ENCODE peak calls at places on chromosomes 6 and 20, in seven cellular contexts. One of them, this sample, is unnamed. For H3K9me3 and H3K36me3, the result is how much of the 10 kb centered on the place peaks cover.

GRCh38 chr20:21936720-21937380 is 231.4 kb downstream of the PAX1 start:
- DNase-seq in uterus: no peak
- DNase-seq in CD8-positive, alpha-beta T cell: no peak
- DNase-seq in mammary epithelial cell: no peak
- DNase-seq in kidney: no peak
- DNase-seq in heart right ventricle: no peak
- DNase-seq in cardiac muscle cell: no peak
- DNase-seq in this sample: peak

GRCh38 chr6:51554029-51554428 is 533.4 kb downstream of the PKHD1 start:
- DNase-seq in heart right ventricle: no peak
- DNase-seq in CD8-positive, alpha-beta T cell: no peak
- DNase-seq in uterus: no peak
- DNase-seq in cardiac muscle cell: no peak
- DNase-seq in kidney: no peak
- DNase-seq in mammary epithelial cell: no peak
- DNase-seq in this sample: no peak

GRCh38 chr6:84350397-84350796 is 123.0 kb upstream of the CEP162 start:
- DNase-seq in uterus: no peak
- DNase-seq in cardiac muscle cell: no peak
- DNase-seq in kidney: no peak
- DNase-seq in mammary epithelial cell: no peak
- DNase-seq in heart right ventricle: no peak
- DNase-seq in CD8-positive, alpha-beta T cell: no peak
- DNase-seq in this sample: no peak

GRCh38 chr6:57224769-57225515 is 2.8 kb upstream of the RAB23 start:
- DNase-seq in mammary epithelial cell: peak
- DNase-seq in kidney: no peak
- DNase-seq in CD8-positive, alpha-beta T cell: no peak
- DNase-seq in heart right ventricle: no peak
- DNase-seq in uterus: no peak
- DNase-seq in cardiac muscle cell: no peak
- DNase-seq in this sample: no peak

GRCh38 chr6:5302220-5302946 is 41.1 kb downstream of the FARS2 start:
- DNase-seq in CD8-positive, alpha-beta T cell: no peak
- DNase-seq in kidney: no peak
- DNase-seq in uterus: no peak
- DNase-seq in cardiac muscle cell: no peak
- DNase-seq in mammary epithelial cell: no peak
- DNase-seq in heart right ventricle: no peak
- DNase-seq in this sample: no peak

GRCh38 chr6:5672581-5673011 is 334.1 kb downstream of the NRN1 start:
- DNase-seq in kidney: no peak
- DNase-seq in mammary epithelial cell: peak
- DNase-seq in uterus: peak
- DNase-seq in heart right ventricle: no peak
- DNase-seq in CD8-positive, alpha-beta T cell: no peak
- DNase-seq in cardiac muscle cell: peak
- DNase-seq in this sample: peak

GRCh38 chr6:1601616-1602355 is 7.9 kb upstream of the FOXC1 start:
- DNase-seq in mammary epithelial cell: no peak
- DNase-seq in cardiac muscle cell: no peak
- DNase-seq in uterus: no peak
- DNase-seq in heart right ventricle: no peak
- DNase-seq in kidney: no peak
- DNase-seq in CD8-positive, alpha-beta T cell: no peak
- DNase-seq in this sample: no peak

GRCh38 chr6:3444276-3445088 is 12.4 kb downstream of the SLC22A23 start:
- DNase-seq in mammary epithelial cell: no peak
- DNase-seq in heart right ventricle: no peak
- DNase-seq in cardiac muscle cell: no peak
- DNase-seq in CD8-positive, alpha-beta T cell: no peak
- DNase-seq in uterus: no peak
- DNase-seq in kidney: no peak
- DNase-seq in this sample: no peak

GRCh38 chr6:157912326-157912725 is 69.3 kb upstream of the SYNJ2 start:
- DNase-seq in cardiac muscle cell: no peak
- DNase-seq in mammary epithelial cell: peak
- DNase-seq in uterus: no peak
- DNase-seq in kidney: no peak
- DNase-seq in heart right ventricle: no peak
- DNase-seq in CD8-positive, alpha-beta T cell: no peak
- DNase-seq in this sample: peak

GRCh38 chr6:169971951-169972651 is 220.7 kb downstream of the ERMARD start:
- DNase-seq in kidney: peak
- DNase-seq in mammary epithelial cell: no peak
- DNase-seq in heart right ventricle: no peak
- DNase-seq in uterus: no peak
- DNase-seq in CD8-positive, alpha-beta T cell: no peak
- DNase-seq in cardiac muscle cell: no peak
- DNase-seq in this sample: no peak

GRCh38 chr6:116410945-116411623 is 40.3 kb downstream of the DSE start:
- DNase-seq in CD8-positive, alpha-beta T cell: no peak
- DNase-seq in mammary epithelial cell: peak
- DNase-seq in uterus: no peak
- DNase-seq in heart right ventricle: peak
- DNase-seq in cardiac muscle cell: peak
- DNase-seq in kidney: peak
- DNase-seq in this sample: no peak
- H3K9me3 ChIP-seq in CD8-positive, alpha-beta T cell: under half
- H3K9me3 ChIP-seq in mammary epithelial cell: under half
- H3K9me3 ChIP-seq in uterus: under half
- H3K9me3 ChIP-seq in heart right ventricle: under half
- H3K9me3 ChIP-seq in cardiac muscle cell: under half
- H3K9me3 ChIP-seq in kidney: under half
- H3K9me3 ChIP-seq in this sample: under half

GRCh38 chr6:75935473-75935793 is 137.0 kb downstream of the IMPG1 start:
- DNase-seq in mammary epithelial cell: no peak
- DNase-seq in uterus: no peak
- DNase-seq in CD8-positive, alpha-beta T cell: no peak
- DNase-seq in kidney: no peak
- DNase-seq in heart right ventricle: no peak
- DNase-seq in cardiac muscle cell: no peak
- DNase-seq in this sample: no peak

GRCh38 chr6:75932067-75932466 is 140.4 kb downstream of the IMPG1 start:
- DNase-seq in mammary epithelial cell: no peak
- DNase-seq in cardiac muscle cell: peak
- DNase-seq in kidney: no peak
- DNase-seq in heart right ventricle: no peak
- DNase-seq in CD8-positive, alpha-beta T cell: no peak
- DNase-seq in uterus: no peak
- DNase-seq in this sample: no peak

GRCh38 chr6:75936682-75937081 is 135.8 kb downstream of the IMPG1 start:
- DNase-seq in CD8-positive, alpha-beta T cell: no peak
- DNase-seq in kidney: no peak
- DNase-seq in cardiac muscle cell: no peak
- DNase-seq in heart right ventricle: no peak
- DNase-seq in mammary epithelial cell: no peak
- DNase-seq in uterus: no peak
- DNase-seq in this sample: no peak

GRCh38 chr6:75933387-75933975 is 139.0 kb downstream of the IMPG1 start:
- DNase-seq in CD8-positive, alpha-beta T cell: no peak
- DNase-seq in kidney: no peak
- DNase-seq in mammary epithelial cell: no peak
- DNase-seq in cardiac muscle cell: peak
- DNase-seq in heart right ventricle: no peak
- DNase-seq in uterus: no peak
- DNase-seq in this sample: no peak

DNA sequence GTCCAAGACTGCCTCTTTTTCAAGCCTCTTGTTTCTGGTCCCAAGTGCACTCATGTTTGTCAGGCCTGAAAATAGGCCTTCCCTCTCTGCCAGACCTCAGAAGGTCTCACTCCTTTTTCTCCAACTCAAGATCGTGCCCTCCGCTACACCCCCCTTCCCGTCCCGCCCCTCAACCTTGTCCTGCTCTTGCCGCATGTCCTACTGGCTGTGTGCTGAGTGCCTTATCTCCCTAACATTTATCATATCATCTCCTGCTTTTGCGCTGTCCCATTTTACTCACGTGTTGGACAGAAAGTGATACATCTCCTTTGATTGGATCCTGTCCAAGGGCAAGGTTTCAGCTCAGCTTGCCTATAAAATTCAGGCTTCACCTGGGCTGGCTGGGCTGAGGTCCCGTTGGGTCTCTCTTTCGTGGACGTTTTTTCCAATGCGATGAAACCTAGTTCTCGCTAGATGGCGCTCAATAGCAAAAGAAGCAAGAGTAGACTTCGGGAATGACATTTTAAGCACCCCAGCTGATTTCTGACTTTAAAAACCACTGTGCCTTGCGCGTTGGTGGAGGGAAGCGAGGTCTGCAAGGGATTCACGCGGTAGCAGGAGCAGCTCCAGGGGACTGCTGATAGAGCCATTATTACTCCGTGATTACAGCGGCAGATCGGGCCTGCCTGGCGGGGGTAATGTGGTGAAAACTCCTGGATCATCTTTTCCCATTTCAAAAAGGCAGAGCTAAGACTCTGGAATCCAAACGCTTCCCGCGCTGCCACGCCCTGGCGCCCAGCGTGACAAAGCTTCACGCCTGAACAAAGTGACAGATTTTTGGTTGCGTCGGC is 137.6 kb downstream of the IMPG1 start:
- DNase-seq in CD8-positive, alpha-beta T cell: peak
- DNase-seq in uterus: peak
- DNase-seq in cardiac muscle cell: peak
- DNase-seq in kidney: no peak
- DNase-seq in heart right ventricle: peak
- DNase-seq in mammary epithelial cell: peak
- DNase-seq in this sample: peak
- H3K4me3 ChIP-seq in CD8-positive, alpha-beta T cell: no peak
- H3K4me3 ChIP-seq in uterus: peak
- H3K4me3 ChIP-seq in cardiac muscle cell: peak
- H3K4me3 ChIP-seq in kidney: peak
- H3K4me3 ChIP-seq in heart right ventricle: peak
- H3K4me3 ChIP-seq in mammary epithelial cell: peak
- H3K4me3 ChIP-seq in this sample: peak

GRCh38 chr6:113999284-113999683 is 28.3 kb upstream of the HDAC2 start:
- DNase-seq in kidney: no peak
- DNase-seq in CD8-positive, alpha-beta T cell: no peak
- DNase-seq in cardiac muscle cell: no peak
- DNase-seq in mammary epithelial cell: no peak
- DNase-seq in uterus: no peak
- DNase-seq in heart right ventricle: no peak
- DNase-seq in this sample: no peak

GRCh38 chr6:113997106-113997505 is 26.2 kb upstream of the HDAC2 start:
- DNase-seq in mammary epithelial cell: peak
- DNase-seq in kidney: no peak
- DNase-seq in heart right ventricle: no peak
- DNase-seq in uterus: no peak
- DNase-seq in cardiac muscle cell: no peak
- DNase-seq in CD8-positive, alpha-beta T cell: no peak
- DNase-seq in this sample: no peak

GRCh38 chr6:113994934-113995342 is 24.0 kb upstream of the HDAC2 start:
- DNase-seq in uterus: no peak
- DNase-seq in cardiac muscle cell: peak
- DNase-seq in kidney: no peak
- DNase-seq in heart right ventricle: peak
- DNase-seq in CD8-positive, alpha-beta T cell: peak
- DNase-seq in mammary epithelial cell: peak
- DNase-seq in this sample: peak

GRCh38 chr6:113998811-113999210 is 27.9 kb upstream of the HDAC2 start:
- DNase-seq in kidney: no peak
- DNase-seq in mammary epithelial cell: no peak
- DNase-seq in cardiac muscle cell: no peak
- DNase-seq in CD8-positive, alpha-beta T cell: no peak
- DNase-seq in uterus: no peak
- DNase-seq in heart right ventricle: no peak
- DNase-seq in this sample: no peak

GRCh38 chr6:113995632-113996031 is 24.7 kb upstream of the HDAC2 start:
- DNase-seq in CD8-positive, alpha-beta T cell: no peak
- DNase-seq in mammary epithelial cell: peak
- DNase-seq in uterus: peak
- DNase-seq in heart right ventricle: peak
- DNase-seq in kidney: no peak
- DNase-seq in cardiac muscle cell: peak
- DNase-seq in this sample: peak
- H3K36me3 ChIP-seq in CD8-positive, alpha-beta T cell: under half
- H3K36me3 ChIP-seq in mammary epithelial cell: under half
- H3K36me3 ChIP-seq in uterus: under half
- H3K36me3 ChIP-seq in heart right ventricle: under half
- H3K36me3 ChIP-seq in kidney: under half
- H3K36me3 ChIP-seq in cardiac muscle cell: under half
- H3K36me3 ChIP-seq in this sample: under half

GRCh38 chr6:352896-353470 is 38.6 kb upstream of the IRF4 start:
- DNase-seq in uterus: no peak
- DNase-seq in cardiac muscle cell: no peak
- DNase-seq in mammary epithelial cell: no peak
- DNase-seq in CD8-positive, alpha-beta T cell: no peak
- DNase-seq in kidney: no peak
- DNase-seq in heart right ventricle: no peak
- DNase-seq in this sample: no peak

GRCh38 chr6:354631-355280 is 36.8 kb upstream of the IRF4 start:
- DNase-seq in CD8-positive, alpha-beta T cell: no peak
- DNase-seq in cardiac muscle cell: no peak
- DNase-seq in uterus: no peak
- DNase-seq in kidney: no peak
- DNase-seq in mammary epithelial cell: no peak
- DNase-seq in heart right ventricle: no peak
- DNase-seq in this sample: no peak

GRCh38 chr6:352474-352873 is 39.1 kb upstream of the IRF4 start:
- DNase-seq in mammary epithelial cell: no peak
- DNase-seq in CD8-positive, alpha-beta T cell: no peak
- DNase-seq in cardiac muscle cell: no peak
- DNase-seq in heart right ventricle: no peak
- DNase-seq in kidney: no peak
- DNase-seq in uterus: no peak
- DNase-seq in this sample: no peak

GRCh38 chr6:355373-355772 is 36.2 kb upstream of the IRF4 start:
- DNase-seq in mammary epithelial cell: no peak
- DNase-seq in heart right ventricle: no peak
- DNase-seq in kidney: no peak
- DNase-seq in cardiac muscle cell: no peak
- DNase-seq in CD8-positive, alpha-beta T cell: no peak
- DNase-seq in uterus: no peak
- DNase-seq in this sample: no peak

DNA sequence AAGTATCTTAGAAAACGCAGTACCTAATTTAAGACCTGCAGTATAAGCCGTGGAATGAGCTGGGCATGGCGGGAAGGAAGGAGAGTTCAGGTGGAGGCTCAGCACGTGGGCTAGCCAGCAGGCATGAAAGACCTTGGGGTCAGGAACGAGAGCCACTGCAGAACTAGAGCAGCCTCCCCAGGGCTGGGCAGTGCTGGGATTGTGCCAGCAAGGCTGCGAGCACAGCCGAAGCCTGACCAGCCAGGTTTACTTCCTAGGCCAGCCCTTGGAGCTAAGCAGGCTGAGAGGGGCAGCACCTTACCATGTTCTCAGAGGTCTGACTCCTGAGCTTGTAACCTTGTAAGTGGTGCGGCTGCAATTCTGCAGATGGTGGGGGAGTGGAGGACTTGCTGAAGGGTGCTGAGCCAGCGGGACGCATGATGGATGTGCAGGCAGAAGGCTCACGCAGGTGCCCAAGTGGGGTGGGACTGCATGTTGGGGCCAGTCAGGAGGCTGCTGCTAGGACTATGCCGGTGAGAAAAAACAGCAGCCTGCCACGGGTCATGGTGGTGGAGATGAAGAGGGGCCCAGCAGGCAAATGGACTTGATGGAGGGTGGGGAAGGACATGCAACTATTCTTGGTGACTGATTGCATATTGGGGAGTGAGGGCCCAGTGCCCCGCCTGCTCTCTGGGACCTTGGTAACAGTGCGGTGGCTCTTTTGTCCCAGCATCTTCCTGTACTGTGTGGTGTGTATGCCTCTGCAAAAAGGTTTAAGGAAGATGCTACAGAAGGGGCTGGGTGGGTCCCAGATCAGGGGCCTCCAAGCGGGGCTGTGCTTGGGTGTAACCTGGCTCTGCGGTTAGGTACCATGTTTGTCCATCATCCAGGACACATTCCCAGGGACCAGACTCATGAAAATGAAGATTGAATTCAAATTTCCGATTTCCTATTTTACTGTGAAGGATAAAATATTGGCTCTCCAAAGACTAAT is 37.6 kb upstream of the IRF4 start:
- DNase-seq in cardiac muscle cell: no peak
- DNase-seq in kidney: no peak
- DNase-seq in mammary epithelial cell: no peak
- DNase-seq in CD8-positive, alpha-beta T cell: no peak
- DNase-seq in heart right ventricle: no peak
- DNase-seq in uterus: no peak
- DNase-seq in this sample: no peak
- H3K9me3 ChIP-seq in cardiac muscle cell: under half
- H3K9me3 ChIP-seq in kidney: under half
- H3K9me3 ChIP-seq in mammary epithelial cell: under half
- H3K9me3 ChIP-seq in CD8-positive, alpha-beta T cell: under half
- H3K9me3 ChIP-seq in heart right ventricle: under half
- H3K9me3 ChIP-seq in uterus: under half
- H3K9me3 ChIP-seq in this sample: under half